ENCODE peak calls at places on chromosomes 3 and 15, in six cellular contexts. W is astrocyte of the hippocampus, X is Right ventricle myocardium inferior, V is GOT3, L is endothelial cell of umbilical vein, N is NCI-H1436. Y is an unnamed sample.

GRCh38 chr15:100032358-100033080 is 299.3 kb upstream of the LYSMD4 start:
- DNase-seq in L (no peak), V (no peak), X (no peak), N (no peak), W (peak), Y (no peak)

GRCh38 chr3:187396661-187397060 is 28.5 kb downstream of the RTP4 start:
- DNase-seq in W (no peak), N (no peak), V (no peak), L (no peak), X (no peak), Y (no peak)

GRCh38 chr3:78838362-78838761 is 929.4 kb downstream of the ROBO1 start:
- DNase-seq in N (no peak), X (no peak), W (no peak), L (no peak), V (no peak), Y (no peak)

GRCh38 chr3:128875556-128876120 is 3.8 kb upstream of the ACAD9 start:
- DNase-seq in W (peak), N (no peak), V (no peak), L (peak), X (no peak), Y (peak)

GRCh38 chr3:65425880-65426279 is 612.8 kb downstream of the MAGI1 start:
- DNase-seq in N (no peak), W (peak), L (no peak), V (no peak), X (no peak), Y (no peak)

GRCh38 chr3:175153595-175153994 is 294.5 kb downstream of the NAALADL2 start:
- DNase-seq in L (no peak), N (no peak), W (no peak), V (no peak), X (no peak), Y (no peak)

GRCh38 chr15:38406451-38406850 is 47.5 kb upstream of the FAM98B start:
- DNase-seq in V (no peak), L (no peak), X (no peak), W (no peak), N (no peak), Y (no peak)

GRCh38 chr3:194117114-194117845 is 18.7 kb upstream of the HES1 start:
- DNase-seq in V (no peak), L (no peak), W (no peak), N (no peak), X (no peak), Y (no peak)

GRCh38 chr3:42690766-42691680 is 5.7 kb downstream of the KLHL40 start:
- DNase-seq in N (no peak), L (no peak), W (no peak), V (no peak), X (no peak), Y (no peak)

GRCh38 chr15:79881254-79881653 is 15.6 kb downstream of the MTHFS start:
- DNase-seq in X (no peak), W (no peak), V (no peak), N (peak), L (peak), Y (no peak)

GRCh38 chr3:9778102-9778501 is 8.4 kb upstream of the CAMK1 start:
- DNase-seq in W (no peak), X (no peak), V (peak), N (no peak), L (no peak), Y (no peak)

GRCh38 chr15:64216722-64217428 is 54.1 kb upstream of the PPIB start:
- DNase-seq in V (no peak), N (no peak), X (no peak), W (no peak), L (peak), Y (peak)

GRCh38 chr3:42815826-42816225 is 6.6 kb downstream of the ACKR2 start:
- DNase-seq in N (no peak), L (no peak), V (no peak), W (peak), X (no peak), Y (no peak)

GRCh38 chr3:28171962-28172361 is 69.5 kb upstream of the CMC1 start:
- DNase-seq in N (no peak), W (no peak), L (no peak), V (no peak), X (no peak), Y (no peak)

GRCh38 chr3:71006810-71007785 is 576.4 kb downstream of the FOXP1 start:
- DNase-seq in X (no peak), L (peak), N (no peak), V (no peak), W (peak), Y (no peak)

GRCh38 chr15:74312445-74313007 is 54.9 kb downstream of the CYP11A1 start:
- DNase-seq in X (peak), W (no peak), N (peak), V (no peak), L (no peak), Y (no peak)

GRCh38 chr3:36989000-36989399 is 3.9 kb downstream of the EPM2AIP1 start:
- DNase-seq in X (no peak), W (no peak), N (no peak), V (no peak), L (no peak), Y (no peak)

GRCh38 chr3:114552527-114552812 is 258.6 kb downstream of the TIGIT start:
- DNase-seq in X (no peak), V (no peak), N (no peak), L (no peak), W (no peak), Y (no peak)

GRCh38 chr15:68083463-68083862 is 29.3 kb downstream of the PIAS1 start:
- DNase-seq in L (no peak), W (no peak), V (no peak), N (no peak), X (no peak), Y (no peak)

GRCh38 chr3:42507751-42508335 is 5.4 kb downstream of the VIPR1 start:
- DNase-seq in V (no peak), L (no peak), X (no peak), W (no peak), N (no peak), Y (no peak)

GRCh38 chr15:85704720-85705119 is 90.0 kb downstream of the KLHL25 start:
- DNase-seq in V (no peak), X (no peak), N (no peak), W (no peak), L (no peak), Y (no peak)

GRCh38 chr3:73516656-73517055 is 108.1 kb downstream of the PDZRN3 start:
- DNase-seq in N (no peak), V (no peak), X (no peak), W (no peak), L (no peak), Y (peak)

GRCh38 chr3:157070600-157070999 is 89.3 kb downstream of the CCNL1 start:
- DNase-seq in X (no peak), W (no peak), V (no peak), N (no peak), L (peak), Y (no peak)

GRCh38 chr3:171676600-171677175 is 133.6 kb downstream of the PLD1 start:
- DNase-seq in L (peak), N (no peak), V (no peak), X (peak), W (no peak), Y (peak)

GRCh38 chr3:8482960-8483665 is 18.5 kb upstream of the LMCD1 start:
- DNase-seq in V (peak), W (peak), X (peak), N (no peak), L (peak), Y (peak)

GRCh38 chr3:48064292-48064829 is 48.1 kb upstream of the MAP4 start:
- DNase-seq in N (no peak), W (no peak), V (no peak), X (no peak), L (no peak), Y (no peak)

GRCh38 chr15:50880651-50881114 is 27.8 kb upstream of the AP4E1 start:
- DNase-seq in L (peak), X (no peak), N (no peak), W (peak), V (no peak), Y (no peak)

GRCh38 chr3:64437126-64437525 is 211.9 kb upstream of the PRICKLE2 start:
- DNase-seq in L (no peak), W (no peak), V (no peak), N (no peak), X (no peak), Y (no peak)

GRCh38 chr3:187750513-187751123 is 5.3 kb upstream of the BCL6 start:
- DNase-seq in L (no peak), N (no peak), V (no peak), X (peak), W (no peak), Y (peak)

GRCh38 chr15:93030430-93031102 is 58.4 kb downstream of the RGMA start:
- DNase-seq in V (peak), X (no peak), N (peak), W (peak), L (peak), Y (peak)

GRCh38 chr3:4588410-4588809 is 95.3 kb downstream of the ITPR1 start:
- DNase-seq in L (no peak), V (no peak), N (no peak), W (peak), X (no peak), Y (peak)

GRCh38 chr3:42547401-42547945 is 34.3 kb downstream of the SEC22C start:
- DNase-seq in W (peak), N (no peak), V (no peak), X (peak), L (peak), Y (peak)

GRCh38 chr3:195736866-195737490 is 16.2 kb downstream of the MUC20 start:
- DNase-seq in V (no peak), W (no peak), L (no peak), X (no peak), N (no peak), Y (no peak)

GRCh38 chr15:74314897-74315438 is 52.5 kb downstream of the CYP11A1 start:
- DNase-seq in V (no peak), N (no peak), L (no peak), X (peak), W (peak), Y (no peak)